ENCODE peak calls at places on chromosomes 13 and 19, in ten cellular contexts. X, Y, Z, F, Q, C, M, T, R and D are unnamed samples.

GRCh38 chr13:80336335-80336734 is 4.6 kb downstream of the SPRY2 start:
- DNase-seq in X (no peak), Y (no peak), Z (no peak), F (no peak), Q (peak), C (no peak), M (no peak), T (peak), R (no peak), D (peak)

GRCh38 chr19:57437931-57438330 is 2.8 kb downstream of the ZNF749 start:
- DNase-seq in X (no peak), Y (no peak), Z (no peak), F (peak), Q (no peak), C (no peak), M (no peak), T (peak), R (no peak), D (no peak)

GRCh38 chr19:41699231-41699967 is 9.0 kb upstream of the CEACAM5 start:
- DNase-seq in X (no peak), Y (no peak), Z (no peak), F (no peak), Q (no peak), C (peak), M (peak), T (no peak), R (no peak), D (no peak)

GRCh38 chr19:42081584-42082258 is 5.8 kb downstream of the ZNF574 start:
- DNase-seq in X (no peak), Y (peak), Z (no peak), F (peak), Q (peak), C (no peak), M (no peak), T (peak), R (no peak), D (peak)

GRCh38 chr13:51745236-51745635 is 58.7 kb downstream of the DHRS12 start:
- DNase-seq in X (no peak), Y (no peak), Z (no peak), F (no peak), Q (no peak), C (no peak), M (no peak), T (no peak), R (no peak), D (no peak)

GRCh38 chr13:66348745-66349720 is 881.1 kb downstream of the PCDH9 start:
- DNase-seq in X (no peak), Y (no peak), Z (no peak), F (no peak), Q (peak), C (no peak), M (no peak), T (no peak), R (no peak), D (no peak)

GRCh38 chr13:98405107-98405571 is 171.8 kb downstream of the STK24 start:
- DNase-seq in X (no peak), Y (no peak), Z (no peak), F (no peak), Q (peak), C (no peak), M (no peak), T (no peak), R (no peak), D (peak)

GRCh38 chr13:98529171-98529570 is 47.7 kb downstream of the STK24 start:
- DNase-seq in X (no peak), Y (no peak), Z (no peak), F (no peak), Q (no peak), C (no peak), M (no peak), T (no peak), R (no peak), D (no peak)

GRCh38 chr13:98771838-98772611 is 19.6 kb upstream of the SLC15A1 start:
- DNase-seq in X (no peak), Y (no peak), Z (no peak), F (no peak), Q (no peak), C (no peak), M (no peak), T (no peak), R (no peak), D (no peak)

GRCh38 chr19:52494518-52494917 is 33.0 kb upstream of the ZNF808 start:
- DNase-seq in X (no peak), Y (peak), Z (no peak), F (peak), Q (no peak), C (no peak), M (no peak), T (peak), R (no peak), D (no peak)

GRCh38 chr19:44582581-44583265 is 30.6 kb upstream of the IGSF23 start:
- DNase-seq in X (no peak), Y (peak), Z (no peak), F (no peak), Q (peak), C (peak), M (no peak), T (peak), R (peak), D (no peak)

GRCh38 chr19:42191855-42192254 is 25.6 kb downstream of the DEDD2 start:
- DNase-seq in X (peak), Y (peak), Z (no peak), F (no peak), Q (peak), C (peak), M (no peak), T (peak), R (no peak), D (peak)

GRCh38 chr13:64505511-64505910 is 2724.6 kb downstream of the PCDH9 start:
- DNase-seq in X (no peak), Y (peak), Z (no peak), F (peak), Q (peak), C (no peak), M (no peak), T (peak), R (no peak), D (peak)

GRCh38 chr13:33076451-33076992 is 60.3 kb downstream of the KL start:
- DNase-seq in X (no peak), Y (no peak), Z (no peak), F (no peak), Q (no peak), C (peak), M (no peak), T (no peak), R (no peak), D (no peak)

GRCh38 chr13:111555906-111556305 is 235.5 kb downstream of the TEX29 start:
- DNase-seq in X (no peak), Y (no peak), Z (no peak), F (no peak), Q (no peak), C (no peak), M (no peak), T (no peak), R (no peak), D (no peak)

GRCh38 chr13:22455036-22455435 is 725.7 kb upstream of the SGCG start:
- DNase-seq in X (no peak), Y (no peak), Z (no peak), F (no peak), Q (no peak), C (no peak), M (no peak), T (no peak), R (no peak), D (no peak)

GRCh38 chr19:41064974-41065569 is 23.2 kb upstream of the CYP2A13 start:
- DNase-seq in X (no peak), Y (peak), Z (no peak), F (peak), Q (peak), C (no peak), M (no peak), T (peak), R (no peak), D (peak)

GRCh38 chr13:35388979-35389378 is 87.5 kb downstream of the MAB21L1 start:
- DNase-seq in X (no peak), Y (no peak), Z (no peak), F (peak), Q (peak), C (no peak), M (no peak), T (peak), R (no peak), D (peak)

GRCh38 chr13:38386421-38386820 is 36.8 kb downstream of the UFM1 start:
- DNase-seq in X (no peak), Y (no peak), Z (no peak), F (no peak), Q (peak), C (no peak), M (no peak), T (peak), R (no peak), D (no peak)

GRCh38 chr13:32883501-32883900 is 132.7 kb upstream of the KL start:
- DNase-seq in X (no peak), Y (no peak), Z (no peak), F (no peak), Q (peak), C (no peak), M (no peak), T (no peak), R (no peak), D (peak)

GRCh38 chr19:40750035-40750284 is 317 bp downstream of the ACTMAP start:
- DNase-seq in X (no peak), Y (peak), Z (no peak), F (no peak), Q (no peak), C (no peak), M (no peak), T (no peak), R (no peak), D (no peak)

GRCh38 chr19:7540761-7541480 is 5.4 kb downstream of the PNPLA6 start:
- DNase-seq in X (no peak), Y (peak), Z (no peak), F (no peak), Q (peak), C (no peak), M (no peak), T (peak), R (peak), D (peak)

GRCh38 chr13:107347641-107348369 is 779.9 kb upstream of the ARGLU1 start:
- DNase-seq in X (no peak), Y (no peak), Z (no peak), F (no peak), Q (peak), C (no peak), M (no peak), T (no peak), R (no peak), D (no peak)

GRCh38 chr19:10291554-10292205 is 1.9 kb downstream of the ICAM5 start:
- DNase-seq in X (no peak), Y (no peak), Z (no peak), F (no peak), Q (no peak), C (no peak), M (no peak), T (no peak), R (no peak), D (no peak)

GRCh38 chr13:67296511-67296910 is 66.4 kb upstream of the PCDH9 start:
- DNase-seq in X (no peak), Y (peak), Z (no peak), F (peak), Q (no peak), C (no peak), M (no peak), T (peak), R (no peak), D (peak)

GRCh38 chr13:59562924-59563323 is 600.8 kb downstream of the DIAPH3 start:
- DNase-seq in X (no peak), Y (no peak), Z (no peak), F (no peak), Q (no peak), C (no peak), M (no peak), T (no peak), R (no peak), D (no peak)

GRCh38 chr13:23183292-23183691 is 2.5 kb downstream of the SGCG start:
- DNase-seq in X (no peak), Y (no peak), Z (peak), F (no peak), Q (no peak), C (no peak), M (no peak), T (no peak), R (no peak), D (no peak)

DNA sequence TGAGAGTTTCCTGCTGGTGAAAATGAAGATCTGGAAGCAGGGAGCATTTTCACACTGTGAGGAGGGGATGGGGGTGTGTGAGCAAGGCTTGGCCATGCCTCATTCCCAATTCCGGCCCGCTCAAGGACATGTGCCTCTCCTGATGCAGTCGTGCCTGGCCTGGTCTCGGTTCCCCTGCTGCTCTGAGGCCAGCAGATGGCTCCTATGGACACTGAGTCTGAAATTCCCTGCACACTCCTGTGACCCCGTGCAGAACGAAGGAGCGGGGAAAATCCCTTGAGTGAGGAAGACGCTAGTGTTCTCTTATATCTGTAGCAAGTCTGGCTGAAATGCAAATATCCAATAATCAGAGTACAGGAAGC is 363 bp upstream of the ZNF763 start:
- DNase-seq in X (no peak), Y (no peak), Z (no peak), F (no peak), Q (no peak), C (no peak), M (no peak), T (no peak), R (peak), D (no peak)
- TF ChIP-seq CTCF in X (no peak), Y (no peak), Z (no peak), F (peak), Q (peak), C (peak), M (no peak), T (peak), R (peak), D (no peak)

GRCh38 chr13:113020323-113021080 is 51.5 kb downstream of the MCF2L start:
- DNase-seq in X (no peak), Y (no peak), Z (no peak), F (no peak), Q (no peak), C (no peak), M (no peak), T (no peak), R (no peak), D (no peak)
- H3K4me3 ChIP-seq in X (no peak), Y (no peak), Z (no peak), F (no peak), Q (no peak), C (no peak), M (no peak), T (no peak), R (no peak), D (no peak)

DNA sequence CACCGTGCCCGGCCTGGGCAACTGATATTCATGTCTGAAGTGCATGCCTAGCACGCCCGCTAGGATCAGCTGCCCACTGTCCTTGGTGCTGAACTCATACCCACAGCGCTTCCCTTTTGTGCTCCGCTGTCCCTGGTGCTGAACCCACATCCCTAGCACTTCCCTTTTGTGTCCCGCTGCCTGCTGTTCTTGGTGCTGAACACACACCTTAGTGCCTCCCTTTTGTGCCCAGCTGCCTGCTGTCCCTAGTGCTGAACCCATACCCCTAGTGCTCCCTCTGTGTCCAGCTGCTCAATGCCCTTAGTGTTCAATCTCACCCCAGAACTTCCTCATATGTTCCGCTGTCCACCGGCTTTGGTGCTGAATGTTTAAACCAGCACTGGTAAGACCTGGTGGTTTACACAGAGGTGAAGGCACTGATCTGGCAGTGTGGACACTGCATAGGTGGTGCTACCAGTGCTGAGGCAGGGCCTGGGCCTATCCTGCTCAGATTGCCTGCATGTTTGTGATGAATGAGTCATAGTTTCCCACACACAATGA is 26.3 kb upstream of the SIGLEC11 start:
- DNase-seq in X (peak), Y (peak), Z (peak), F (peak), Q (peak), C (peak), M (peak), T (peak), R (peak), D (peak)
- TF ChIP-seq CTCF in X (no peak), Y (no peak), Z (no peak), F (peak), Q (no peak), C (peak), M (peak), T (peak), R (no peak), D (no peak)

GRCh38 chr19:12720296-12720695 is 3.4 kb downstream of the TNPO2 start:
- DNase-seq in X (no peak), Y (no peak), Z (no peak), F (no peak), Q (no peak), C (no peak), M (no peak), T (no peak), R (no peak), D (no peak)
- H3K4me3 ChIP-seq in X (no peak), Y (peak), Z (peak), F (peak), Q (peak), C (no peak), M (peak), T (peak), R (peak), D (peak)

DNA sequence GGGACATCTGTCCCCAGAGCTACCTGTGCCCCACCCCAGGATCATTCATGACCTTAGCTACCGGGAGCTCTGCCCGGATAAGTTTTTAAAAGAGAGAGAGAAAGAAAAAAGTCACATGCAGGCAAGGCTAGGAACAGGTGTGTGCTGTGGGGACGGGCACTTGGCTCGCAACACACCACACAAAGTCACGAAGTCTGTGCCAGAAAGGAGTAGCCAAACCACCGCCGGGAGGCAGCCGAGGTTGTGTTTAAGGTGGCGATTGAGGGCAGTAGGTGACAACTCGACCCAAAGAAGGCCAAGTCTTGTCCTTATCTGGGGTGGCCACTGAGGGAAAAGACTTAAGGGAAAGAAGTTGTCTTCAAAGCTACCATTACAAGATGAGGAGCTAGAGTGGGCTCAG is 4.6 kb upstream of the TSHZ3 start:
- DNase-seq in X (no peak), Y (no peak), Z (no peak), F (no peak), Q (no peak), C (no peak), M (no peak), T (no peak), R (no peak), D (no peak)
- TF ChIP-seq CTCF in X (no peak), Y (no peak), Z (no peak), F (no peak), Q (no peak), C (no peak), M (no peak), T (no peak), R (no peak), D (no peak)

GRCh38 chr19:3034845-3035541 is 5.9 kb upstream of the TLE2 start:
- DNase-seq in X (no peak), Y (no peak), Z (no peak), F (no peak), Q (peak), C (peak), M (peak), T (peak), R (no peak), D (peak)
- H3K4me3 ChIP-seq in X (peak), Y (peak), Z (peak), F (peak), Q (peak), C (peak), M (peak), T (peak), R (peak), D (peak)

GRCh38 chr19:954672-955494 is 29.0 kb downstream of the ARID3A start:
- DNase-seq in X (no peak), Y (no peak), Z (no peak), F (no peak), Q (no peak), C (peak), M (no peak), T (no peak), R (no peak), D (no peak)

GRCh38 chr19:954272-954671 is 28.4 kb downstream of the ARID3A start:
- DNase-seq in X (no peak), Y (no peak), Z (no peak), F (no peak), Q (no peak), C (no peak), M (no peak), T (no peak), R (no peak), D (no peak)

GRCh38 chr19:956747-957451 is 27.2 kb upstream of the WDR18 start:
- DNase-seq in X (no peak), Y (no peak), Z (no peak), F (no peak), Q (no peak), C (no peak), M (no peak), T (no peak), R (no peak), D (no peak)

GRCh38 chr19:953501-954271 is 27.9 kb downstream of the ARID3A start:
- DNase-seq in X (no peak), Y (no peak), Z (no peak), F (no peak), Q (no peak), C (no peak), M (no peak), T (no peak), R (no peak), D (no peak)

GRCh38 chr19:955803-956746 is 28.1 kb upstream of the WDR18 start:
- DNase-seq in X (no peak), Y (no peak), Z (no peak), F (no peak), Q (no peak), C (peak), M (no peak), T (no peak), R (no peak), D (no peak)
- TF ChIP-seq CTCF in X (no peak), Y (no peak), Z (no peak), F (no peak), Q (no peak), C (no peak), M (no peak), T (no peak), R (no peak), D (no peak)